ENCODE peak calls at places on chromosomes 4 and X, in nine cellular contexts. U, J, F, A, M, W, K, B and O are unnamed samples.

GRCh38 chr4:53508446-53508845 is 82.8 kb downstream of the LNX1 start:
- DNase-seq in U (no peak), F (peak), B (no peak), K (no peak), A (peak), W (no peak), J (peak), M (peak), O (peak)

GRCh38 chr4:151760713-151761661 is at the start of gene GATB:
- DNase-seq in U (peak), M (peak), K (peak), A (peak), F (peak), J (peak), B (peak), W (peak), O (peak)

GRCh38 chr4:1503583-1504471 is 97.6 kb upstream of the NKX1-1 start:
- DNase-seq in B (peak), U (peak), W (peak), J (no peak), A (no peak), K (no peak), M (no peak), F (no peak), O (no peak)

GRCh38 chr4:7859350-7859749 is 80.3 kb downstream of the AFAP1 start:
- DNase-seq in M (no peak), W (no peak), K (no peak), B (no peak), U (no peak), F (no peak), J (no peak), A (no peak), O (no peak)

GRCh38 chr4:137536789-137537561 is 4.7 kb upstream of the PCDH18 start:
- DNase-seq in M (no peak), A (no peak), W (no peak), U (no peak), J (no peak), F (no peak), B (no peak), K (no peak), O (no peak)

GRCh38 chr4:146957252-146957651 is 11.6 kb upstream of the TTC29 start:
- DNase-seq in U (no peak), B (no peak), M (peak), K (no peak), J (peak), F (peak), W (no peak), A (peak), O (peak)

GRCh38 chrX:119240356-119240755 is 4.3 kb downstream of the PGRMC1 start:
- DNase-seq in F (peak), K (no peak), M (peak), U (no peak), B (no peak), J (peak), W (no peak), A (peak), O (no peak)

GRCh38 chr4:5998333-5998936 is 19.8 kb downstream of the C4orf50 start:
- DNase-seq in K (peak), A (peak), F (peak), J (peak), U (peak), M (peak), W (peak), B (peak), O (no peak)

GRCh38 chr4:80215449-80216052 is 18.2 kb downstream of the PRDM8 start:
- DNase-seq in F (peak), J (no peak), W (no peak), U (no peak), B (no peak), K (no peak), A (peak), M (peak), O (no peak)

GRCh38 chr4:2267320-2267811 is 5.5 kb upstream of the MXD4 start:
- DNase-seq in A (no peak), W (no peak), J (no peak), K (no peak), B (peak), U (no peak), F (no peak), M (no peak), O (no peak)

GRCh38 chr4:100722133-100722532 is 204.3 kb upstream of the EMCN start:
- DNase-seq in B (no peak), W (no peak), K (no peak), U (no peak), J (no peak), F (no peak), A (no peak), M (no peak), O (no peak)

GRCh38 chrX:24117288-24117687 is 32.2 kb upstream of the ZFX start:
- DNase-seq in J (peak), A (peak), U (no peak), B (no peak), K (no peak), F (peak), W (peak), M (peak), O (no peak)

DNA sequence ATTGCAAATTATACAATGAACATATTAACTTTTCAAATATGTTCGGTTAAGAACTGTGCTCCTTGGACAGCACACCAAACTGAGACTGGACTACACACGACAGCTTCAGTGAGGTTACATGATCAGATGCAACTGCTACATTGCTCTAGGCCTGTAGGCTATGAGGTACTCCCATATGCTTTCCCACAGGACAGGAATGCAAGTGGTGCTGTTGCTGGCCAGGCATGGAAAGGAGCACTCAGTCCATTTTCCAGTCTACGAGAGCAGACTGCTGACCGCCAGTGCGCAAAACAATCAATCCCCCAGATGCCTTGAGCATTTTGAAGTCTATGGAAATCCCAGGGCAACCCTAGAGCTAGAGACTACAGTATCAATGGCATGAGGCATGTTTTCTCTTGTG is 70.9 kb upstream of the SPP1 start:
- DNase-seq in K (no peak), J (no peak), F (no peak), U (no peak), A (no peak), W (no peak), M (no peak), B (no peak), O (no peak)
- H3K4me3 ChIP-seq in K (no peak), J (no peak), F (no peak), U (no peak), A (no peak), W (no peak), M (no peak), B (no peak), O (no peak)

GRCh38 chr4:114813961-114814360 is 215.4 kb downstream of the UGT8 start:
- DNase-seq in U (no peak), A (no peak), F (no peak), J (no peak), W (no peak), M (no peak), K (no peak), B (no peak), O (no peak)
- H3K4me3 ChIP-seq in U (no peak), A (no peak), F (no peak), J (no peak), W (no peak), M (no peak), K (no peak), B (no peak), O (no peak)

DNA sequence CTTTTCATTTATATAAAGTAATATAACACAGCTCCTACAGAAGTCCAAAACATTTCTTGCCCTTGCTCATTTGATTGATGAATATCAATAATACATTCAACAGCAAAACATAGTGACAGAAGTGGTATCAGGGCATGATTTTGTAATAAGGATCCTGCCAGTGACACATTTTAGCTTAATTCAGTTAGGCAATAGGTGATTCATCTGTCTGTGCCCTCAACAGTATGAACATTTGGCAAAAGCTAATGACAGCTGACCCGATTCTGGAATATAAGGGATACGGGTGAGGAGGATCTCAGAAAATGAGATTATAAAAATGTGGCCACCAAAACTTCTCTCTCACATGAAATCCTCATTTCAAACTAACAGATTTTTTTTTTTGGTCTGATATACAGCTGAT is 294.0 kb downstream of the CAMK2D start:
- DNase-seq in W (no peak), F (peak), B (no peak), U (no peak), J (peak), M (peak), K (no peak), A (peak), O (no peak)
- H3K4me3 ChIP-seq in W (no peak), F (peak), B (no peak), U (peak), J (no peak), M (peak), K (no peak), A (no peak), O (no peak)

GRCh38 chrX:14776901-14777300 is 96.0 kb downstream of the FANCB start:
- DNase-seq in B (no peak), M (no peak), W (no peak), J (peak), F (no peak), U (no peak), K (no peak), A (no peak), O (no peak)

GRCh38 chrX:14779589-14779988 is 93.3 kb downstream of the FANCB start:
- DNase-seq in J (no peak), B (no peak), U (no peak), A (no peak), K (no peak), M (no peak), F (no peak), W (no peak), O (no peak)

GRCh38 chrX:14777484-14777883 is 95.4 kb downstream of the FANCB start:
- DNase-seq in A (peak), J (no peak), M (peak), K (no peak), U (no peak), B (no peak), F (peak), W (no peak), O (no peak)
- H3K4me3 ChIP-seq in A (no peak), J (no peak), M (no peak), K (no peak), U (no peak), B (no peak), F (no peak), W (no peak), O (no peak)